ENCODE peak calls at places on chromosomes 16 and 17, in five cellular contexts. L is mammary epithelial cell; S is activated gamma-delta T cell treated with Interleukin-2 at 50 U/mL for 16 hours; M is stimulated activated CD4-positive, alpha-beta T cell treated with anti-CD3 and anti-CD28 coated beads, Interleukin-12 subunit alpha, Interleukin-12 subunit beta, amount 100 ng/mL, for 48 hours; R is HT-29. N is an unnamed sample.

GRCh38 chr16:31177136-31177535 is 2.8 kb upstream of the FUS start:
- DNase-seq in L (peak; percentile 96), S (peak; percentile 42), M (no peak), R (no peak), N (peak; percentile 98)

GRCh38 chr17:79905832-79906231 is 66.6 kb upstream of the CBX4 start:
- DNase-seq in L (no peak), S (no peak), M (no peak), R (peak; percentile 90), N (peak; percentile 22)

GRCh38 chr17:50840311-50840851 is 5.0 kb downstream of the WFIKKN2 start:
- DNase-seq in L (no peak), S (no peak), M (no peak), R (no peak), N (no peak)

GRCh38 chr16:11252482-11252931 is 3.5 kb downstream of the SOCS1 start:
- DNase-seq in L (no peak), S (no peak), M (no peak), R (no peak), N (no peak)

GRCh38 chr16:47460301-47460754 is 535 bp downstream of the ITFG1 start:
- DNase-seq in L (no peak), S (no peak), M (no peak), R (peak; percentile 43), N (peak; percentile 3)

GRCh38 chr17:12996941-12997340 is 20.9 kb downstream of the ELAC2 start:
- DNase-seq in L (no peak), S (no peak), M (no peak), R (no peak), N (no peak)

GRCh38 chr17:58666858-58667267 is 25.0 kb downstream of the TEX14 start:
- DNase-seq in L (no peak), S (no peak), M (peak; percentile 20), R (peak; percentile 76), N (no peak)

GRCh38 chr17:77253611-77254051 is 112.9 kb downstream of the SEC14L1 start:
- DNase-seq in L (no peak), S (no peak), M (no peak), R (peak; percentile 19), N (peak; percentile 60)

GRCh38 chr16:20114356-20114755 is 40.7 kb upstream of the GPR139 start:
- DNase-seq in L (peak; percentile 65), S (no peak), M (no peak), R (peak; percentile 61), N (peak; percentile 91)

GRCh38 chr16:12538667-12539081 is 265.0 kb downstream of the CPPED1 start:
- DNase-seq in L (peak; percentile 86), S (no peak), M (no peak), R (no peak), N (peak; percentile 18)

GRCh38 chr16:89193021-89193575 is 7.2 kb downstream of the SLC22A31 start:
- DNase-seq in L (no peak), S (no peak), M (no peak), R (no peak), N (peak; percentile 39)

GRCh38 chr16:3087243-3087791 is 11.8 kb downstream of the ZSCAN10 start:
- DNase-seq in L (no peak), S (no peak), M (no peak), R (no peak), N (no peak)

GRCh38 chr16:64351116-64351515 is 770.7 kb downstream of the CDH11 start:
- DNase-seq in L (no peak), S (no peak), M (no peak), R (no peak), N (no peak)

GRCh38 chr17:80152057-80152831 is 5.3 kb upstream of the EIF4A3 start:
- DNase-seq in L (peak; percentile 37), S (no peak), M (no peak), R (no peak), N (peak; percentile 93)

GRCh38 chr17:74864297-74864865 is 4.7 kb upstream of the GRIN2C start:
- DNase-seq in L (no peak), S (no peak), M (no peak), R (no peak), N (no peak)

GRCh38 chr17:79233916-79234551 is 159.4 kb downstream of the ENGASE start:
- DNase-seq in L (no peak), S (no peak), M (no peak), R (no peak), N (no peak)

GRCh38 chr17:29575511-29576213 is 7.2 kb downstream of the TP53I13 start:
- DNase-seq in L (no peak), S (no peak), M (no peak), R (no peak), N (no peak)

GRCh38 chr16:69274699-69275235 is 36.4 kb upstream of the VPS4A start:
- DNase-seq in L (no peak), S (no peak), M (no peak), R (no peak), N (no peak)

GRCh38 chr17:2695243-2695960 is 16.2 kb downstream of the CLUH start:
- DNase-seq in L (no peak), S (no peak), M (no peak), R (no peak), N (no peak)

GRCh38 chr16:66660422-66661209 is 35.9 kb downstream of the CMTM4 start:
- DNase-seq in L (peak; percentile 85), S (no peak), M (no peak), R (peak; percentile 14), N (peak; percentile 88)

GRCh38 chr17:67322039-67322787 is 44.2 kb downstream of the PSMD12 start:
- DNase-seq in L (peak; percentile 8), S (no peak), M (no peak), R (no peak), N (no peak)

GRCh38 chr17:69344939-69345338 is 18.0 kb upstream of the ABCA5 start:
- DNase-seq in L (no peak), S (no peak), M (no peak), R (peak; percentile 65), N (no peak)

GRCh38 chr17:31248986-31249385 is 48.1 kb downstream of the OMG start:
- DNase-seq in L (peak; percentile 66), S (no peak), M (no peak), R (no peak), N (peak; percentile 73)

GRCh38 chr16:54242199-54242598 is 44.4 kb downstream of the IRX3 start:
- DNase-seq in L (peak; percentile 33), S (no peak), M (no peak), R (peak; percentile 38), N (peak; percentile 19)

GRCh38 chr16:81879625-81880024 is 100.5 kb downstream of the PLCG2 start:
- DNase-seq in L (no peak), S (no peak), M (no peak), R (no peak), N (no peak)

GRCh38 chr17:27382025-27382424 is 74.2 kb upstream of the KSR1 start:
- DNase-seq in L (no peak), S (no peak), M (no peak), R (no peak), N (no peak)

GRCh38 chr17:48594412-48595106 is 980 bp upstream of the HOXB5 start:
- DNase-seq in L (no peak), S (no peak), M (no peak), R (peak; percentile 72), N (peak; percentile 31)

GRCh38 chr17:44769230-44769629 is 10.4 kb downstream of the ADAM11 start:
- DNase-seq in L (no peak), S (no peak), M (no peak), R (no peak), N (no peak)

GRCh38 chr17:42163113-42163512 is 8.3 kb upstream of the RAB5C start:
- DNase-seq in L (no peak), S (no peak), M (peak; percentile 51), R (peak; percentile 39), N (no peak)

GRCh38 chr16:86951831-86952598 is 365.2 kb downstream of the C16orf95 start:
- DNase-seq in L (peak; percentile 92), S (no peak), M (no peak), R (no peak), N (peak; percentile 100)

GRCh38 chr16:67872131-67872630 is 671 bp upstream of the EDC4 start:
- DNase-seq in L (no peak), S (no peak), M (no peak), R (no peak), N (no peak)

GRCh38 chr16:50201784-50202183 is 48.7 kb downstream of the TENT4B start:
- DNase-seq in L (no peak), S (no peak), M (no peak), R (no peak), N (no peak)

GRCh38 chr17:144936-145670 is 7.7 kb downstream of the SCGB1C2 start:
- DNase-seq in L (no peak), S (no peak), M (no peak), R (no peak), N (no peak)

GRCh38 chr17:48997827-48998556 is 807 bp downstream of the IGF2BP1 start:
- DNase-seq in L (no peak), S (no peak), M (no peak), R (no peak), N (peak; percentile 50)

N was measured in A172.